ENCODE peak calls at places on chromosomes 1 and 21, in four cellular contexts. I, K, U and J are unnamed samples.
A peak's percentile ranks its signal among the peaks of the same experiment; 100 is the strongest.

GRCh38 chr1:106699436-106699835 is 357.0 kb upstream of the PRMT6 start:
- DNase-seq in U (no peak), K (no peak), I (no peak), J (no peak)

GRCh38 chr1:106675558-106675957 is 380.9 kb upstream of the PRMT6 start:
- DNase-seq in U (no peak), K (no peak), I (no peak), J (no peak)

GRCh38 chr1:7482772-7483495 is 288.2 kb upstream of the VAMP3 start:
- DNase-seq in I (no peak), K (no peak), U (no peak), J (no peak)

GRCh38 chr1:155078496-155079209 is at the start of gene EFNA3:
- DNase-seq in K (no peak), U (peak; percentile 98), I (no peak), J (peak; percentile 98)

GRCh38 chr1:101235696-101236545 is 898 bp upstream of the S1PR1 start:
- DNase-seq in U (peak; percentile 16), I (no peak), K (peak; percentile 90), J (peak; percentile 63)

GRCh38 chr1:37620707-37621106 is 14.0 kb downstream of the RSPO1 start:
- DNase-seq in K (no peak), U (no peak), I (no peak), J (no peak)

GRCh38 chr1:41664861-41665640 is 180.6 kb upstream of the EDN2 start:
- DNase-seq in K (no peak), I (no peak), U (no peak), J (no peak)

GRCh38 chr21:34684174-34684876 is 15.5 kb downstream of the CLIC6 start:
- DNase-seq in I (no peak), K (no peak), U (no peak), J (no peak)

GRCh38 chr1:230390371-230390770 is 35.8 kb downstream of the PGBD5 start:
- DNase-seq in K (no peak), I (no peak), U (no peak), J (no peak)

GRCh38 chr1:20029178-20029912 is 40.6 kb upstream of the PLA2G5 start:
- DNase-seq in I (no peak), K (no peak), U (no peak), J (no peak)

GRCh38 chr1:14826172-14826636 is 227.7 kb downstream of the KAZN start:
- DNase-seq in K (no peak), U (no peak), I (no peak), J (peak; percentile 27)

GRCh38 chr1:178451529-178451928 is 45.2 kb downstream of the CLEC20A start:
- DNase-seq in U (no peak), I (no peak), K (no peak), J (no peak)

GRCh38 chr1:103307751-103308150 is 199.4 kb upstream of the COL11A1 start:
- DNase-seq in K (no peak), U (no peak), I (no peak), J (no peak)

GRCh38 chr1:197268012-197268411 is at the start of gene CRB1:
- DNase-seq in K (no peak), I (no peak), U (no peak), J (peak; percentile 27)

GRCh38 chr1:147840909-147841308 is 61.7 kb upstream of the GJA8 start:
- DNase-seq in K (no peak), I (no peak), U (peak; percentile 43), J (no peak)

GRCh38 chr1:154239491-154239890 is 18.7 kb downstream of the UBAP2L start:
- DNase-seq in I (no peak), K (no peak), U (no peak), J (no peak)

GRCh38 chr1:3313579-3313955 is 140.9 kb upstream of the ARHGEF16 start:
- DNase-seq in K (no peak), U (no peak), I (no peak), J (no peak)

GRCh38 chr1:97875996-97876395 is 44.8 kb downstream of the DPYD start:
- DNase-seq in K (no peak), U (no peak), I (no peak), J (no peak)

GRCh38 chr1:36160949-36161485 is 5.1 kb downstream of the MAP7D1 start:
- DNase-seq in K (no peak), U (peak; percentile 72), I (no peak), J (peak; percentile 86)

GRCh38 chr1:36162680-36163079 is 6.7 kb downstream of the MAP7D1 start:
- DNase-seq in I (no peak), K (no peak), U (no peak), J (no peak)

GRCh38 chr1:36160388-36160948 is 4.5 kb downstream of the MAP7D1 start:
- DNase-seq in K (no peak), U (no peak), I (no peak), J (no peak)

GRCh38 chr1:36163426-36163825 is 7.5 kb downstream of the MAP7D1 start:
- DNase-seq in I (no peak), K (no peak), U (no peak), J (no peak)

DNA sequence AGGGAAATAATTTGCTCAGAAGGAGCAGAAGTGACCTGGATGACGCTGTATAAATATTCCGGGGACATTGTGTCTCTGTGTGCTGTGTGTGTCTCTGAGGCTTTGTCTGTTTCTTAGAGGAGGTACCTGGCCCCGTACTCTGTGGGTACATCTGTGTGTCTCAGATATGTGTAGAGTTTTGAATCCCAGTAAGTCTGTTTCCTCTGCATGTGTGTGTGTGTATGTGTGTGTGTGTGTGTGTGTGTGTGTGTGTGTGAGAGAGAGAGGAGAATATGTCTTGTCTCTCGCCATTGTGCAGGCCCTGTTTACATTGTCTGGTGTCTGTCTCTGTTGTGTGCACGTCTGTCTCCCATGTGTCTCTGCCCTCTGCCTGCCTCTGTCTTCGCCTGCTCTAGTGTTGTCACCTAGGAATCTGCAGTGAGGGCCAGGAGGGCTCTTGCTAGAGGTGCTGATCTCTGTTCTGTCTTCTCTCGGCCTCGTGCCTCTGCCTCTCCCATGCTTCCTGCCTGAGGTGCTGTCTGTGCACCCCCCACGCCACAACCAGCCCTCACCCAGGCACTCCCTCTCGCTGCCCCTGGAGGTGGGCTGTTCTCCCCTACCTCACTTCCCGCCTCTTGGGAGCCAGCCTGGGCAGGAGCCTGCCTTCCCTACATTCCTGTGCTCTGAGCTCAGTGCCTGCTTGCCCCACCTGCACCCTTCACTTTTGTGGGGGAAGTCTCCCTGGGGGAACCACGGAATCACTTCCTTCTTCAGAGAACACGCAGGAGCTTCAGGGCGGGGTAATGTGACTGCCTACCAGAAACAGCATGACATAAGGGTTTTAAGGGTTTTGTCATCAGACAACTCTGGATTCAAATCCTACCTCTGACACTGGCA is 5.9 kb downstream of the MAP7D1 start:
- DNase-seq in I (no peak), K (no peak), U (no peak), J (no peak)
- TF ChIP-seq USF2 in I (no peak), K (no peak), U (no peak), J (no peak)

GRCh38 chr1:79811173-79811572 is 804.6 kb upstream of the ADGRL4 start:
- DNase-seq in K (no peak), U (no peak), I (no peak), J (no peak)
- TF ChIP-seq RAD21 in K (no peak), U (no peak), I (no peak), J (no peak)

GRCh38 chr1:158794247-158794646 is 13.2 kb upstream of the OR6N2 start:
- DNase-seq in U (no peak), I (no peak), K (no peak), J (no peak)

GRCh38 chr1:158798531-158798930 is 17.5 kb upstream of the OR6N2 start:
- DNase-seq in U (no peak), K (no peak), I (no peak), J (no peak)

GRCh38 chr1:158793604-158794003 is 12.6 kb upstream of the OR6N2 start:
- DNase-seq in I (no peak), U (peak; percentile 21), K (no peak), J (no peak)
- TF ChIP-seq FOXM1 in I (no peak), U (no peak), K (no peak), J (no peak)

DNA sequence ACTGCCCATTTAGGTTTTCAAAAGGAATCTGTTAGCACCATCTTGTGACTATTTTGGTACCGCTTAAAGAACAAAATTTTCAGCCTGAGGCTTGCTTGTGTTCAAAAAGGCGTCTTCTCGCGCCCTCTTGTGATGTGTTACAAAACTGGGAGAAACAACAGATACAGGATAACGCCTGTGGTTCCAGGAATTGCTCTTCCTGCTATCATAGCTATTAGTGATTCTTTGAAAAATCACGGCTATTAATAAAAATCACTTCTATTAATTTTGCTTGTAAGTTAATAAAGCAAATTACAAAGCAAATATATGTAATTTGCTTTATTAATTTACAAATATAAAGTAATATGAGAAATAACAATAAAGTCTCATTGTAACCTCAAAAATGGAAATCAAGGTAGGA is 82.2 kb upstream of the ABCD3 start:
- DNase-seq in I (peak; percentile 90), U (peak; percentile 38), K (no peak), J (peak; percentile 51)
- TF ChIP-seq USF2 in I (no peak), U (no peak), K (no peak), J (no peak)

GRCh38 chr1:193241132-193241827 is 54.9 kb upstream of the B3GALT2 start:
- DNase-seq in K (no peak), U (no peak), I (no peak), J (no peak)
- TF ChIP-seq RAD21 in K (no peak), U (no peak), I (no peak), J (no peak)

GRCh38 chr1:2258996-2259395 is 30.9 kb downstream of the SKI start:
- DNase-seq in I (no peak), U (no peak), K (no peak), J (no peak)
- TF ChIP-seq FOXM1 in I (no peak), U (no peak), K (no peak), J (no peak)